ENCODE peak calls at places on chromosomes 12 and 14, in four cellular contexts. B, W, N and F are unnamed samples. For H3K36me3, the result is how much of the 10 kb centered on the place peaks cover.

GRCh38 chr14:94673781-94674231 is 61.6 kb downstream of the SERPINA3 start:
- DNase-seq in B (no peak), W (no peak), N (no peak), F (no peak)

GRCh38 chr12:54680374-54680773 is 32.2 kb upstream of the DCD start:
- DNase-seq in B (no peak), W (no peak), N (no peak), F (no peak)

GRCh38 chr14:34496679-34497513 is 34.9 kb upstream of the SPTSSA start:
- DNase-seq in W (no peak), B (peak), N (peak), F (no peak)

GRCh38 chr14:104776961-104777807 is 18.4 kb downstream of the AKT1 start:
- DNase-seq in N (no peak), B (no peak), W (no peak), F (no peak)

GRCh38 chr14:56855891-56856461 is 45.7 kb upstream of the OTX2 start:
- DNase-seq in W (no peak), N (no peak), B (no peak), F (no peak)

GRCh38 chr12:120738252-120739030 is 12.8 kb downstream of the ACADS start:
- DNase-seq in W (no peak), B (peak), N (no peak), F (no peak)

GRCh38 chr14:101929096-101929495 is 35.3 kb upstream of the DYNC1H1 start:
- DNase-seq in W (no peak), N (no peak), B (no peak), F (no peak)

GRCh38 chr12:22272596-22272995 is 61.9 kb downstream of the ST8SIA1 start:
- DNase-seq in W (no peak), N (no peak), B (no peak), F (no peak)

GRCh38 chr14:99440278-99440677 is 40.4 kb downstream of the SETD3 start:
- DNase-seq in N (no peak), W (no peak), B (no peak), F (no peak)

GRCh38 chr14:101411770-101412169 is 149.5 kb upstream of the DIO3 start:
- DNase-seq in W (no peak), B (no peak), N (no peak), F (no peak)

GRCh38 chr12:108523365-108523764 is 8.3 kb downstream of the FICD start:
- DNase-seq in W (no peak), B (no peak), N (no peak), F (no peak)
- H3K36me3 ChIP-seq in W (under half), B (half or more), N (half or more), F (half or more)

GRCh38 chr12:77374687-77375086 is 309.3 kb upstream of the E2F7 start:
- DNase-seq in W (no peak), N (no peak), B (no peak), F (no peak)
- H3K36me3 ChIP-seq in W (under half), N (under half), B (under half), F (under half)

GRCh38 chr12:132736913-132737312 is 24.7 kb downstream of the ANKLE2 start:
- DNase-seq in W (no peak), B (no peak), N (no peak), F (no peak)
- H3K36me3 ChIP-seq in W (under half), B (half or more), N (under half), F (under half)

GRCh38 chr12:121812320-121812871 is 8.6 kb downstream of the SETD1B start:
- DNase-seq in B (peak), N (peak), W (peak), F (no peak)

GRCh38 chr12:121811434-121812319 is 7.9 kb downstream of the SETD1B start:
- DNase-seq in B (peak), W (peak), N (peak), F (peak)

GRCh38 chr12:121814429-121815119 is 10.8 kb downstream of the SETD1B start:
- DNase-seq in N (no peak), B (peak), W (peak), F (no peak)

GRCh38 chr12:121813951-121814350 is 10.1 kb downstream of the SETD1B start:
- DNase-seq in W (peak), B (peak), N (no peak), F (no peak)

DNA sequence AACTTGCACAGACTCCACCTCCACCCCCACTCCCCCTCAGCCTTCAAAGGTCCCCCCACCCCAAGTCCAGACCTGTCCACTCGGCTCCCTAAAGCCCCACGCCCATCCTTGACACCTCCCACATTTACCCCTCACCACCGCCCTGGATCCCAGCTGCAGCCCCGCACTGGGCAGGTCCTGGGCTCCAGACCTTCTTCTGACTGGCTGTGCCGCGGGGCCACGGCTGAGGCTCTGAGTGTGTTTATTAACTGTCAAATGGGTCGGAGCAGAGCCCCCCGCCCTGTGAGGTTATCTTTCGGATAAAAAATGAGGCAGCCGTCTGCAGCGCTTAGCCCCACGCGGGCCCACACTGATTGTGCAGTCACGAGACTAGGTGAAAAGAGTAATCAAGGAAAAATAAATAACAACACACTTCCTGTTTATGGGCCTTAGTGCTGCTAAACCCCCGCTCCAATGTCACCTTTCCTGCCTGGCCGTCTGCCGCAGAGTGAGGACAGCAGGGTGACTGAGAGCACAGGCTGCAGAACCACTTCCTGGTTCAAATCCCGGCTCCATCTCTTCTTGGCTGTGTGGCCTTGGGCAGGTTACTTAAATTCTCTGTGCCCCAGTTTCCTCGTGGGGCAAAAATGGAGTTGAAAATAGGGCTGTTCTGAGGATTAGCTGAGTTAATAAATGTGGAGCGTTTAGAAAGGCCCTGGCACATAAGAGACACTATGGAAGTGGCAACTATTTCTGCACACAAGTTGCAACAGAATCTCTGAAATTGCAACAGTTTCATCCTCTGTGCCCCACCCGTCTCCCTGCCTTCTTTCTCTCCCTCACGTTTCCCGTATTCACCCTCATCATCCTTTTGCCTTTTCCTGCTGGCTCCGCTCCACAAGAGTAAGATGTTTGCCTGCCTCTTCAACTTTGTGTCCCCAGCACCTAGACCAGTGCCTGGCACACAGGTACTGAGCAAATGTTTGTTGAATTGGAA is 9.4 kb downstream of the SETD1B start:
- DNase-seq in B (peak), W (peak), N (no peak), F (no peak)
- H3K36me3 ChIP-seq in B (half or more), W (under half), N (under half), F (under half)

GRCh38 chr14:70982204-70982603 is 74.9 kb downstream of the PCNX1 start:
- DNase-seq in W (no peak), N (no peak), B (no peak), F (no peak)

GRCh38 chr14:70971588-70971987 is 64.3 kb downstream of the PCNX1 start:
- DNase-seq in B (no peak), W (no peak), N (no peak), F (no peak)

GRCh38 chr14:70972107-70972976 is 65.1 kb downstream of the PCNX1 start:
- DNase-seq in W (peak), N (peak), B (peak), F (peak)

GRCh38 chr14:70981005-70981952 is 74.0 kb downstream of the PCNX1 start:
- DNase-seq in N (no peak), B (no peak), W (no peak), F (no peak)

GRCh38 chr14:70976591-70976990 is 69.3 kb downstream of the PCNX1 start:
- DNase-seq in W (no peak), B (no peak), N (no peak), F (no peak)
- H3K36me3 ChIP-seq in W (under half), B (under half), N (under half), F (under half)

DNA sequence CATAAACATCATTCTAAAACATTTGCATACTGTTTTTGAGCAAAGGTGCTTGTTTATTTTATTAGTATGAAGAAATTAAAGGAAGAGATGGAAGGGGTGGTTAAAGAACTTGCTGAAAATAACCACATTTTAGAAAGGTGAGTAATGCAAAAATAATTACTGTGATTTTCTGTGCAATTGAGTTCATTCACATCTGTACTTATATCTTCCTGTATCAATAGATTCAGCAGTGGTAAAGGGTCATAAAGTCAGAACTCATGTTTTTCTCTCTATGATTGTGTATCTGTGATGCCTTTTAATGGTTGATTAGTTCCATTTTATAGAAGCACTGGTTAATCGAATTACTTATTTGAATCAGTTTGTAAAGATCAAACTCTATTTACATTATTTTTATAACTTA is 46.0 kb downstream of the TBK1 start:
- DNase-seq in B (no peak), N (no peak), W (no peak), F (no peak)
- H3K36me3 ChIP-seq in B (half or more), N (under half), W (under half), F (under half)

DNA sequence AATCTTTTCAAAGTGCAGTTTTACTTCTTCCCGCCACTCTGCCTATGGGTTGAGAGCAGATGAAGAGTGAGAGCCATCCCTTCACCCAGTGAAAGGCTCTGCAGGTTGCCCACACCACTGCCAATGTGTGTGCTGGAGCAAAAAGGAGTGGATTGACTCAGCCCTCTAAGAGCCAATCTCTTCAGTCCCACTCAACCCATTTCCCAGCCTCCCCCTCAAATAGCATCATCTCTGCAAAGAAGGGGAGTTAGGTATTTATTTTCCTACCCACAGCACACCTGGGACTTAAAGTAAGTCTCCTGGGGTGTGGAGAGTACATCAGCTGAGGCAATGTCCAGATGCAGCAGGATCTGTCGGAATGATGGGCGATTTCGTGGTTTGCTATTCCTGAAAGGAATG is 15.3 kb downstream of the MAP3K12 start:
- DNase-seq in W (no peak), B (no peak), N (no peak), F (no peak)
- H3K36me3 ChIP-seq in W (under half), B (half or more), N (under half), F (under half)

DNA sequence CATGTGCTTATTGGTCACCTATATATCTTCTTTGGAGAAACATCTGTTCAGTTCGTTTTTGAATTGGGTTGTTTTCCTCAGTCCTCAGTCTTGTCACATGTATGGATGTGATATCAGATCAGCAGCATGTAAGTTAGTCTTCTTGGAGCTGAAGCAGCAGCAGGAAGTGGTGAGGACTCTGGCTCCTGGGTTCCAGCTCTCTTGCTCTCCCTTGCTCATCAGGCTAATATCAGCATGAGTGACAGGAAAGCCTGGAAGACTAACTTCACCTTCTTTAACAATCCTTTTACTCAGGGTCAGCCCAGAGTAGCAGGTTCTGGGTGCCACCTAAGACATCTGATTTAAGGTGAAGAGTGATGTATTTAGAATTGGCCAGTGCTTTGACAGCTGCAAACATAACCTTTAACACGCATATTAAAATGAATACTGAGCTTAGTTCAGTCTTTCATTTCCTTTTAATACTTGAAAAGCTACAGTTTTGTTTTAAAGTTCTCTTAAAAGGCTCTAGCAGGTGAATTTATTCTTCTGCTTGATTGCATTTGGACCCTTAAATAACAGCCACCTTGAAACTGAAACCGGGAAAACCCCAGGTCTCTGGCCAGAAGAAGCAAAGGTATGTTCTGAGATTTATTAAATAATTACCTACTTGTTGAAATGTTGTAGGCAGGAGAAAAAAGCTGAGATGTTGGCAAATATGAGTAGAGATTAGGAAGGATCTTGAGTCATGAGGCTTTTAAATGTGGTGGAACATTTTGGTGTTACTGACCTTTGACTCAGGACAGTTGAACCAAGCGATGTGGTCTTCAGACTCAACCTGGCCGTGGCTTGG is 54.3 kb downstream of the DRAM1 start:
- DNase-seq in N (no peak), W (no peak), B (no peak), F (peak)
- H3K36me3 ChIP-seq in N (under half), W (under half), B (under half), F (under half)